ENCODE peak calls at places on chromosomes 7 and 10, in four cellular contexts. N is CD8-positive, alpha-beta memory T cell; P is K562; J is fibroblast of the aortic adventitia. I is an unnamed sample.

GRCh38 chr7:98360221-98361124 is 40.4 kb downstream of the BAIAP2L1 start:
- DNase-seq in N (no peak), P (peak), J (no peak), I (no peak)

GRCh38 chr10:100896876-100897461 is 15.8 kb upstream of the SLF2 start:
- DNase-seq in N (no peak), P (no peak), J (no peak), I (no peak)

GRCh38 chr10:100009283-100009792 is 409 bp downstream of the DNMBP start:
- DNase-seq in N (no peak), P (peak), J (peak), I (peak)

GRCh38 chr10:113961261-113961938 is 82.3 kb upstream of the ADRB1 start:
- DNase-seq in N (peak), P (no peak), J (no peak), I (peak)

GRCh38 chr10:90968448-90969086 is 47.7 kb upstream of the ANKRD1 start:
- DNase-seq in N (no peak), P (no peak), J (peak), I (no peak)

GRCh38 chr10:18635995-18636394 is 15.4 kb downstream of the NSUN6 start:
- DNase-seq in N (no peak), P (no peak), J (no peak), I (no peak)

GRCh38 chr7:78529392-78529791 is 730.8 kb downstream of the PHTF2 start:
- DNase-seq in N (no peak), P (no peak), J (no peak), I (no peak)

GRCh38 chr10:100812978-100813377 is 67.6 kb downstream of the PAX2 start:
- DNase-seq in N (no peak), P (no peak), J (no peak), I (no peak)

GRCh38 chr7:128366290-128366689 is 4.8 kb upstream of the PRRT4 start:
- DNase-seq in N (no peak), P (no peak), J (no peak), I (no peak)

GRCh38 chr10:103153765-103154197 is 39.3 kb downstream of the NT5C2 start:
- DNase-seq in N (no peak), P (no peak), J (peak), I (no peak)

GRCh38 chr7:918118-918425 is 36.4 kb downstream of the ADAP1 start:
- DNase-seq in N (no peak), P (no peak), J (no peak), I (no peak)

GRCh38 chr7:7521259-7521658 is 14.4 kb downstream of the COL28A1 start:
- DNase-seq in N (no peak), P (no peak), J (no peak), I (no peak)

GRCh38 chr10:79244068-79244442 is 103.2 kb upstream of the PPIF start:
- DNase-seq in N (no peak), P (no peak), J (no peak), I (no peak)

GRCh38 chr10:68869623-68870022 is 31.5 kb upstream of the DDX50 start:
- DNase-seq in N (no peak), P (no peak), J (peak), I (no peak)

GRCh38 chr10:122052702-122053101 is 63.7 kb downstream of the TACC2 start:
- DNase-seq in N (no peak), P (no peak), J (no peak), I (no peak)

GRCh38 chr7:10315881-10316280 is 657.8 kb upstream of the PHF14 start:
- DNase-seq in N (no peak), P (no peak), J (no peak), I (no peak)

GRCh38 chr10:121772406-121772805 is 155.4 kb downstream of the ATE1 start:
- DNase-seq in N (no peak), P (no peak), J (peak), I (no peak)

GRCh38 chr7:112086496-112087254 is 119.5 kb downstream of the DOCK4 start:
- DNase-seq in N (no peak), P (no peak), J (no peak), I (no peak)

GRCh38 chr7:150367677-150368097 is 935 bp upstream of the REPIN1 start:
- DNase-seq in N (no peak), P (no peak), J (no peak), I (no peak)

GRCh38 chr10:69835875-69836727 is 34.4 kb downstream of the COL13A1 start:
- DNase-seq in N (no peak), P (no peak), J (no peak), I (no peak)

GRCh38 chr7:30787476-30787875 is 16.3 kb downstream of the MINDY4 start:
- DNase-seq in N (no peak), P (no peak), J (no peak), I (no peak)

GRCh38 chr7:128003179-128003578 is 28.1 kb downstream of the LRRC4 start:
- DNase-seq in N (no peak), P (no peak), J (no peak), I (no peak)

GRCh38 chr7:55464422-55464821 is 99.3 kb downstream of the LANCL2 start:
- DNase-seq in N (no peak), P (no peak), J (no peak), I (no peak)

GRCh38 chr10:57699944-57700343 is 567.8 kb downstream of the IPMK start:
- DNase-seq in N (no peak), P (no peak), J (peak), I (no peak)

GRCh38 chr10:85548038-85548437 is 818.6 kb downstream of the GRID1 start:
- DNase-seq in N (no peak), P (no peak), J (peak), I (peak)

GRCh38 chr7:56062382-56062781 is 1.7 kb upstream of the SUMF2 start:
- DNase-seq in N (no peak), P (no peak), J (peak), I (no peak)

GRCh38 chr7:39832519-39833085 is 117.5 kb upstream of the CDK13 start:
- DNase-seq in N (no peak), P (no peak), J (no peak), I (no peak)
- H3K4me3 ChIP-seq in N (no peak), P (no peak), J (no peak), I (no peak)

DNA sequence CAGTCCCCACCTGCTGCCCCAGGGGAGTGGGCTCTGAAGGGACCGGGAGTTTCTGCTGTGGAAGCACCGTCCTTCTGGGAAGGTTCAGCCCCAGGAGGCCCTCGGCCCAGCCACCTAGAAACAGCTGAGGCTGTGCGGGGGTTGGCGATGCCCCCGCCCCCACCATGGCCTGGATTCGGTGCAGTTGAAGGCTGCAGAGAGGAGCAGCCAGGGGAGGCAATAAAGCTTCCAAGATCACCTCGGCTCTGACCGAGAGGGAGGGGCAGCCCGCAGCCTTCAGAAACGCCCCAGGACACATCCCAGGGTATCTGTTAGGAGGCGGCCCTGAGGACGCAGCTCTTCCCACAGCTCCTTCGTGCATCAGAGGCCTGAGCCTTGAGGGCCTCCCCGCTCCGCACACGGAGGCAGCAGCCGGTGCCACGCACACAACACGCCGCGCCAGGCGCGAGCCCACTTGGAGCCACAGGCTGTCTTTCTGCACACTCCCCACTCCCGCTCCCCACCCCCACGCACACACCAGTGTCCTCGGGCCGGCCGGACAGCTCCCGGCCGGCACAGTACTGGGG is 1.6 kb downstream of the KNDC1 start:
- DNase-seq in N (no peak), P (no peak), J (no peak), I (no peak)
- H3K4me3 ChIP-seq in N (no peak), P (no peak), J (no peak), I (no peak)

GRCh38 chr10:109934958-109935793 is 11.9 kb upstream of the XPNPEP1 start:
- DNase-seq in N (peak), P (no peak), J (peak), I (peak)

GRCh38 chr10:109932391-109932790 is 9.1 kb upstream of the XPNPEP1 start:
- DNase-seq in N (no peak), P (no peak), J (peak), I (no peak)

GRCh38 chr10:109931153-109931552 is 7.8 kb upstream of the XPNPEP1 start:
- DNase-seq in N (no peak), P (no peak), J (peak), I (no peak)

GRCh38 chr10:109937460-109937859 is 14.1 kb upstream of the XPNPEP1 start:
- DNase-seq in N (no peak), P (no peak), J (no peak), I (no peak)

DNA sequence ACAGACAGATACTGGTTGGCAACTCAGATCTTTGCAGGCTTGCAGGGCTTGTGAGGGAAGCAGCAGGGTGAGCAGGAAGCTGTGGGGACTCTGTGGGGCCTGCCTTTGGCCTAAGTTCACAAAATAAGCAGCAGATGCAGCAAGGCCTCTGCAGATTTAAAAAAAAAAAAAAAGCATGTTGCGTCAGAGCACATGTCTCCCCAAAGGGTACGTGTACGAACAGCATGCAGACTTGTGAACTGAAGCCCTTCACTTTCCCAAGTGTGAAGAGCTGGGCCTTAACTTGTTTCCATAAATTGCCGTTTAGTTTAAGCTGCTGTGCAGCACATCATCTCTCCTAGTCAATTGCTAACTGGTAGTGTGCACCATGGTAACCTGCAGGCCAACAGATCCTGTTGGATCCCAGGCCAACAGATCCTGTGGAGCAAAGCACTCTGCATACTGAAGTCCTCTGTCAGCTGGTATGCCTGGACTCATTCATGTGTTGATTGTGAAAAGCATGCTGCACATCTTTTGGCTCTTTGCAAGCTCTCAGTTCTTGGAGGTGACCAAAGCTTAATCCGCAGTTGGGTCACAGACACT is 10.8 kb upstream of the XPNPEP1 start:
- DNase-seq in N (peak), P (no peak), J (no peak), I (peak)
- H3K4me3 ChIP-seq in N (peak), P (no peak), J (no peak), I (no peak)

DNA sequence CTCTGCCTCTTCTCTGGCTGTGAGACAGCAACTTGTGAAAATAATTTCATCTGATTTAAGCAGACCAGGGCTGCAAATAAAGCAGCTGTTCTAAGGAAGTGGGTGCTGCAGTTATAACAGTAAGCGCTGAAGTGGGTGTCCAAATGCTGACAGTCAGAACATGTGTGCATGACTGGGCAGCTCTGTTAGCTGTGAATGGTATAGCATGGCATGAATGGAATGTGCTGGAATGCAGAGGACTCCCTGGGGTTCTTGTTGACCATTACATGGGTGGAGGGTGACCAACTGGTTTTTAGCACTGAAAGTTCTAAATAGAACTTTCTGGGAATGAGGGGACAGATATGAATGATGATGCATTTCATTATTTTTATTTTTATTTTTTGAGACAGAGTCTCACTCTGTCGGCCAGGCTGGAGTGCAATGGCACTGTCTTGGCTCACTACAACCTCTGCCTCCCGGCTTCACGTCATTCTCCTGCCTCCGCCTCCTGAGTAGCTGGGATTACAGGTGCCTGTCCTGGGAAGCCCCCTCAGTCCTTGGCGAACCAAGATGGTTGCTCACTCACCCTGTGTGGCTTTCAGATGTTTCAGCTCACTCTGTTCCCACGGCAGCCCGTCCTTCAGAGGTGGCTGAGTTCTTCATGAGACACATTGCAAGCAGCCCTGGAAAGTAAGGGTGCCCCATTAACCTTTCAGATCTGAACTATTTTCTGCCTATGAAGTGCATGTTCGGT is 319.8 kb upstream of the PHYHIPL start:
- DNase-seq in N (no peak), P (no peak), J (peak), I (no peak)
- H3K4me3 ChIP-seq in N (no peak), P (no peak), J (no peak), I (no peak)

GRCh38 chr7:42152353-42153205 is 84.4 kb downstream of the GLI3 start:
- DNase-seq in N (no peak), P (no peak), J (no peak), I (no peak)
- H3K4me3 ChIP-seq in N (no peak), P (no peak), J (no peak), I (no peak)

DNA sequence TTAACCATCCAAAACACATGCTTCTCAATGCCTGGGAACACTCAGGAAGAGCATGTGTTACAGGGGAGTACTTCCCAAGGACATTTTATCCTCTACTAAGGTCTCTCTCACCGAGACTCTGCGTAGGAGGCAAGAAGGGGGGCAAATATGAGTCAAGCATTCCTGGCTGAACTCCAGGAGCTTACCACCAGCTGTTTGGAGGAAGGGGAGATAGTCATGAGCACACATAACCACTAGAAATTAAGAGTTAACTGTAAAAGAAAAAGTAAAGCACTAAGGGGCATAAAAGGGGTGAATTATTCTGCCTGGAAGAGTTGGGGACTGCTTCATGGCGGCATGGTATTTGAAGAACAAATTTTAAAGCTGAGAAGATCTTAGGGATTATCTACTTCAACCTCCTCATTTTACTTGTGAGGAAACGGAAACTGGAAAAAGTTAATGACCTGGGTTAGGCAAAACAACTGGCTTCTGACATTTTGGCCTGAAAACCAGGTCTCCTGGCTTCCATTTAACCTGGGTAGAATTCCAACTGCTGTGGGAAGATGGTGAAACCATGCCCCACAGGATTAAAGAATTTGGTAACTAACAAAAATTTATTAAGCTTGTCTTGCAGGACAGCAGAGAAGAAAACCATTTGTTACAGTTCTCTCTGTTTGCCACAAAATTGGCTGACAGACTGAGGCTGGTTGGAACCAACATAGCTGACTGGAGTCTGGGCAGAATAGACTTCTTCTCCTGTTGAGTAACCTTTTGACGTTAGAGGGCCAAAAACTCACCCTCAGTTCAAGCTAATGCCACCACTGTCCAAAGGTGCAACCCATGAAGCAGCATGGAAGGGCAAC is 85.5 kb downstream of the SLC25A13 start:
- DNase-seq in N (no peak), P (peak), J (peak), I (no peak)
- H3K4me3 ChIP-seq in N (no peak), P (peak), J (no peak), I (no peak)

GRCh38 chr10:60281792-60282353 is 107.8 kb downstream of the ANK3 start:
- DNase-seq in N (no peak), P (no peak), J (no peak), I (no peak)

GRCh38 chr10:60281331-60281730 is 108.3 kb downstream of the ANK3 start:
- DNase-seq in N (no peak), P (no peak), J (no peak), I (no peak)

GRCh38 chr10:60283397-60283796 is 106.3 kb downstream of the ANK3 start:
- DNase-seq in N (no peak), P (no peak), J (no peak), I (no peak)

GRCh38 chr10:60282771-60283353 is 106.8 kb downstream of the ANK3 start:
- DNase-seq in N (no peak), P (no peak), J (peak), I (no peak)

GRCh38 chr10:60280475-60280874 is 109.2 kb downstream of the ANK3 start:
- DNase-seq in N (no peak), P (no peak), J (peak), I (no peak)
- H3K4me3 ChIP-seq in N (no peak), P (no peak), J (no peak), I (no peak)

GRCh38 chr10:3776796-3777571 is 8.0 kb downstream of the KLF6 start:
- DNase-seq in N (peak), P (no peak), J (peak), I (peak)

GRCh38 chr10:3779146-3779707 is 5.8 kb downstream of the KLF6 start:
- DNase-seq in N (no peak), P (no peak), J (peak), I (no peak)

GRCh38 chr10:3777876-3778707 is 6.9 kb downstream of the KLF6 start:
- DNase-seq in N (no peak), P (no peak), J (peak), I (no peak)

GRCh38 chr10:3780056-3780765 is 4.8 kb downstream of the KLF6 start:
- DNase-seq in N (no peak), P (no peak), J (peak), I (no peak)

DNA sequence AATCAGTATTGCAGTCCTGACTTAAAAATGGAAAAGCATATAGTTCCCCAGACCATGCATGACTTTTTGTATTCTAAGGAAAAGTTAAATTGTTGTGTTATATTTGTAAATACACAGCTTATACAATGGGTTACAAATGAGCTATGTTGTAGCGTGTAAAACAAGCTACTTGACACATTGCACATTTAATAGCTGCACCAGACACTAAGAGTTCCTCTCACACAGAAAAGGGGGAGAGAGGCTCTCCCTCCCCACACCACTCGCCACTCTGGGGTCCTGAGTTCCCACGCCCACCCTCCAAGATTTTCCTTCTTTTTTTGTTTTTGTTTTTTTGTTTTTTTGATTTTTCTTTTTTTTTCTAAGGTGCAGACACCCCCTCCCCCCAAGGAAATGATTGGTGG is 6.3 kb downstream of the KLF6 start:
- DNase-seq in N (no peak), P (no peak), J (no peak), I (no peak)
- H3K4me3 ChIP-seq in N (no peak), P (no peak), J (peak), I (peak)

DNA sequence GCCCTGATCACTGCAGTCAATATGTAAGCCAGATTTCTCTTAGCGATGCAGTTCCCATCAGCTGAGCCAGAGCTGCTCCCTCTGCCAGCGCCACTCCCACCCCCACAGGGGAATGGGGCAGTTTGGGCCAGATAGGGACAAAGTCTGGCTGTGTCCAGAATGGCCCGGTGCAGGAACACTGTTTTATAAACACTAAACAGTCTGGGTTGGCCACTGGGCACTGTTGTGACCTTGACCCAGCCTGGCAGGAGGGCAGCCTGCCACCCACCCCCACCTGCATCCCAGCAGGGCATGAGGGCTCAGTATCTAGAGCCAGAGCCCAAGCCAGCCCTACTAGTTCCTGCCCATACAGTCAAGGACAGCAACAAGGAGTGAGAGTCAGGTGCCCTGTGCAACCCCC is 1.3 kb downstream of the OGDHL start:
- DNase-seq in N (no peak), P (no peak), J (no peak), I (no peak)
- H3K4me3 ChIP-seq in N (no peak), P (no peak), J (no peak), I (no peak)

GRCh38 chr7:42831953-42832522 is 79.8 kb downstream of the C7orf25 start:
- DNase-seq in N (no peak), P (no peak), J (peak), I (no peak)
- H3K4me3 ChIP-seq in N (no peak), P (no peak), J (no peak), I (no peak)

I was measured in naive thymus-derived CD4-positive, alpha-beta T cell.